ENCODE peak calls at places on chromosome 22, in six cellular contexts. K is T1000; J is lung microvascular endothelial cell; X is C1 segment of cervical spinal cord; R is CD4-positive, CD25-positive, alpha-beta regulatory T cell; Q is T follicular helper cell. Y is an unnamed sample.

GRCh38 chr22:19879996-19880785 is 25.5 kb upstream of the GNB1L start:
- DNase-seq in K (no peak), J (no peak), X (no peak), R (no peak), Q (no peak), Y (no peak)

GRCh38 chr22:40533712-40534378 is 102.7 kb downstream of the MRTFA start:
- DNase-seq in K (no peak), J (peak), X (no peak), R (peak), Q (peak), Y (peak)

GRCh38 chr22:23083315-23084021 is 13.1 kb downstream of the GNAZ start:
- DNase-seq in K (no peak), J (no peak), X (no peak), R (no peak), Q (no peak), Y (no peak)

GRCh38 chr22:30400159-30400558 is 3.3 kb downstream of the SEC14L2 start:
- DNase-seq in K (no peak), J (no peak), X (no peak), R (no peak), Q (no peak), Y (no peak)

GRCh38 chr22:43066844-43067385 is 22.3 kb downstream of the TTLL1 start:
- DNase-seq in K (peak), J (peak), X (no peak), R (no peak), Q (no peak), Y (no peak)

GRCh38 chr22:25081409-25081824 is 118.2 kb upstream of the CRYBB3 start:
- DNase-seq in K (no peak), J (peak), X (no peak), R (peak), Q (peak), Y (peak)

GRCh38 chr22:46693634-46694422 is 44.2 kb downstream of the CERK start:
- DNase-seq in K (no peak), J (no peak), X (no peak), R (no peak), Q (no peak), Y (no peak)

GRCh38 chr22:32325416-32325801 is 32.3 kb upstream of the RFPL3 start:
- DNase-seq in K (no peak), J (no peak), X (no peak), R (no peak), Q (no peak), Y (no peak)

GRCh38 chr22:25062378-25063095 is 110.0 kb downstream of the KIAA1671 start:
- DNase-seq in K (no peak), J (peak), X (no peak), R (peak), Q (peak), Y (no peak)